ENCODE peak calls at places on chromosomes 12 and 14, in seven cellular contexts. One of them, this sample, is unnamed.

GRCh38 chr14:76698631-76699030 is 62.6 kb upstream of the VASH1 start:
- DNase-seq in effector CD4-positive, alpha-beta T cell: no peak
- DNase-seq in ACHN: no peak
- DNase-seq in RPMI8226: no peak
- DNase-seq in amniotic stem cell: no peak
- DNase-seq in T-cell: no peak
- DNase-seq in NCI-H460: no peak
- DNase-seq in this sample: no peak

GRCh38 chr14:24088095-24088494 is 6.0 kb upstream of the PCK2 start:
- DNase-seq in RPMI8226: no peak
- DNase-seq in T-cell: no peak
- DNase-seq in ACHN: no peak
- DNase-seq in effector CD4-positive, alpha-beta T cell: no peak
- DNase-seq in NCI-H460: no peak
- DNase-seq in amniotic stem cell: no peak
- DNase-seq in this sample: no peak

GRCh38 chr14:44791730-44792129 is 170.0 kb downstream of the KLHL28 start:
- DNase-seq in RPMI8226: no peak
- DNase-seq in effector CD4-positive, alpha-beta T cell: no peak
- DNase-seq in ACHN: no peak
- DNase-seq in NCI-H460: no peak
- DNase-seq in T-cell: no peak
- DNase-seq in amniotic stem cell: no peak
- DNase-seq in this sample: no peak

GRCh38 chr14:104320611-104321086 is 182.3 kb downstream of the KIF26A start:
- DNase-seq in amniotic stem cell: no peak
- DNase-seq in RPMI8226: no peak
- DNase-seq in T-cell: no peak
- DNase-seq in ACHN: no peak
- DNase-seq in effector CD4-positive, alpha-beta T cell: no peak
- DNase-seq in NCI-H460: no peak
- DNase-seq in this sample: no peak

GRCh38 chr14:104925941-104926609 is 1.4 kb downstream of the PLD4 start:
- DNase-seq in amniotic stem cell: no peak
- DNase-seq in ACHN: no peak
- DNase-seq in effector CD4-positive, alpha-beta T cell: no peak
- DNase-seq in RPMI8226: peak; percentile 61
- DNase-seq in T-cell: no peak
- DNase-seq in NCI-H460: no peak
- DNase-seq in this sample: no peak

GRCh38 chr14:27228053-27228452 is 630.2 kb upstream of the NOVA1 start:
- DNase-seq in T-cell: no peak
- DNase-seq in NCI-H460: no peak
- DNase-seq in effector CD4-positive, alpha-beta T cell: no peak
- DNase-seq in RPMI8226: no peak
- DNase-seq in amniotic stem cell: no peak
- DNase-seq in ACHN: no peak
- DNase-seq in this sample: no peak

GRCh38 chr14:59123975-59124374 is 64.5 kb upstream of the DAAM1 start:
- DNase-seq in NCI-H460: no peak
- DNase-seq in amniotic stem cell: no peak
- DNase-seq in ACHN: peak; percentile 4
- DNase-seq in effector CD4-positive, alpha-beta T cell: no peak
- DNase-seq in T-cell: no peak
- DNase-seq in RPMI8226: no peak
- DNase-seq in this sample: no peak

GRCh38 chr12:78210894-78211302 is 380.2 kb downstream of the NAV3 start:
- DNase-seq in effector CD4-positive, alpha-beta T cell: no peak
- DNase-seq in NCI-H460: no peak
- DNase-seq in T-cell: no peak
- DNase-seq in amniotic stem cell: no peak
- DNase-seq in RPMI8226: no peak
- DNase-seq in ACHN: peak; percentile 90
- DNase-seq in this sample: no peak

GRCh38 chr14:99258341-99258781 is 13.6 kb downstream of the BCL11B start:
- DNase-seq in RPMI8226: no peak
- DNase-seq in NCI-H460: no peak
- DNase-seq in effector CD4-positive, alpha-beta T cell: no peak
- DNase-seq in ACHN: no peak
- DNase-seq in T-cell: peak; percentile 8
- DNase-seq in amniotic stem cell: no peak
- DNase-seq in this sample: no peak

GRCh38 chr12:107369679-107370078 is 276.3 kb upstream of the CRY1 start:
- DNase-seq in RPMI8226: no peak
- DNase-seq in effector CD4-positive, alpha-beta T cell: no peak
- DNase-seq in ACHN: no peak
- DNase-seq in NCI-H460: no peak
- DNase-seq in T-cell: no peak
- DNase-seq in amniotic stem cell: no peak
- DNase-seq in this sample: no peak